ENCODE peak calls at places on chromosomes 2 and 18, in four cellular contexts. B is H4, L is glutamatergic neuron, Z is mammary epithelial cell. K is an unnamed sample.
A peak's percentile ranks its signal among the peaks of the same experiment; 100 is the strongest.

GRCh38 chr18:76985951-76986236 is 146.7 kb downstream of the MBP start:
- DNase-seq in L (no peak), Z (no peak), B (no peak), K (no peak)

GRCh38 chr2:28333606-28334526 is 58.8 kb upstream of the FOSL2 start:
- DNase-seq in B (no peak), L (no peak), Z (no peak), K (peak; percentile 76)

GRCh38 chr2:127584516-127585033 is 49.1 kb downstream of the MYO7B start:
- DNase-seq in L (no peak), B (no peak), Z (no peak), K (no peak)

GRCh38 chr2:121570665-121571055 is 40.0 kb downstream of the RNU4ATAC start:
- DNase-seq in B (no peak), Z (no peak), L (no peak), K (no peak)

GRCh38 chr2:85213893-85214512 is 80.8 kb downstream of the TCF7L1 start:
- DNase-seq in L (no peak), B (no peak), Z (no peak), K (no peak)

GRCh38 chr18:49638891-49639557 is 77.2 kb downstream of the LIPG start:
- DNase-seq in Z (no peak), B (no peak), L (no peak), K (peak; percentile 32)

GRCh38 chr2:228367356-228367755 is 185.9 kb upstream of the SPHKAP start:
- DNase-seq in Z (no peak), L (no peak), B (no peak), K (no peak)

GRCh38 chr2:102238039-102238756 is 51.4 kb downstream of the IL1RL2 start:
- DNase-seq in Z (no peak), L (no peak), B (peak; percentile 32), K (no peak)

GRCh38 chr2:3447789-3448317 is 68.4 kb downstream of the TRAPPC12 start:
- DNase-seq in B (no peak), L (no peak), Z (no peak), K (no peak)

GRCh38 chr2:39437522-39438296 is 624 bp upstream of the MAP4K3 start:
- DNase-seq in B (no peak), Z (peak; percentile 72), L (peak; percentile 27), K (peak; percentile 59)

GRCh38 chr18:77339623-77340022 is 90.0 kb downstream of the GALR1 start:
- DNase-seq in Z (no peak), B (no peak), L (no peak), K (no peak)

GRCh38 chr2:240013343-240013742 is 11.8 kb downstream of the NDUFA10 start:
- DNase-seq in L (no peak), B (no peak), Z (no peak), K (no peak)

GRCh38 chr2:85133751-85134254 is 611 bp downstream of the TCF7L1 start:
- DNase-seq in Z (peak; percentile 51), L (peak; percentile 57), B (no peak), K (peak; percentile 62)

GRCh38 chr2:156481295-156481694 is 45.1 kb downstream of the GPD2 start:
- DNase-seq in B (no peak), Z (no peak), L (no peak), K (no peak)

GRCh38 chr2:234905547-234906260 is 46.1 kb upstream of the SH3BP4 start:
- DNase-seq in L (no peak), B (peak; percentile 32), Z (no peak), K (no peak)

GRCh38 chr2:216695401-216695821 is at the start of gene IGFBP5:
- DNase-seq in B (peak; percentile 82), Z (no peak), L (peak; percentile 22), K (peak; percentile 96)

GRCh38 chr2:28610583-28611201 is 114.8 kb downstream of the PLB1 start:
- DNase-seq in Z (peak; percentile 98), B (peak; percentile 90), L (no peak), K (peak; percentile 89)

GRCh38 chr2:165699931-165700330 is 94.1 kb downstream of the GALNT3 start:
- DNase-seq in L (no peak), Z (no peak), B (no peak), K (no peak)

GRCh38 chr18:29712785-29713184 is 1329.8 kb downstream of the DSC3 start:
- DNase-seq in L (peak; percentile 11), Z (peak; percentile 21), B (no peak), K (no peak)

GRCh38 chr2:207768168-207768890 is 1.4 kb downstream of the FZD5 start:
- DNase-seq in Z (peak; percentile 64), B (no peak), L (peak; percentile 59), K (peak; percentile 82)

GRCh38 chr2:25822190-25823117 is 55.8 kb downstream of the ASXL2 start:
- DNase-seq in Z (peak; percentile 9), B (no peak), L (peak; percentile 48), K (peak; percentile 58)

GRCh38 chr2:118554616-118555015 is 292.8 kb downstream of the EN1 start:
- DNase-seq in L (no peak), Z (no peak), B (no peak), K (no peak)

GRCh38 chr2:46915281-46915810 is at the start of gene MCFD2:
- DNase-seq in Z (peak; percentile 12), L (no peak), B (no peak), K (peak; percentile 79)

GRCh38 chr18:49704334-49704733 is 109.0 kb downstream of the ACAA2 start:
- DNase-seq in Z (no peak), L (no peak), B (no peak), K (no peak)

GRCh38 chr2:98892871-98893270 is 43.2 kb downstream of the CRACDL start:
- DNase-seq in B (no peak), L (no peak), Z (no peak), K (no peak)

GRCh38 chr18:57864615-57865121 is 61.6 kb upstream of the ATP8B1 start:
- DNase-seq in B (no peak), L (no peak), Z (peak; percentile 65), K (no peak)

GRCh38 chr2:81589406-81589805 is 1284.9 kb upstream of the LRRTM1 start:
- DNase-seq in B (no peak), L (no peak), Z (no peak), K (no peak)

K was measured in aorta.